ENCODE peak calls at places on chromosomes 12 and 14, in eight cellular contexts. One of them, this sample, is unnamed.

GRCh38 chr12:26245175-26245942 is 50.0 kb downstream of the SSPN start:
- DNase-seq in CD8-positive, alpha-beta T cell: no peak
- DNase-seq in AG04450: no peak
- DNase-seq in A549: no peak
- DNase-seq in gastrocnemius medialis: no peak
- DNase-seq in prostate gland: no peak
- DNase-seq in spleen: no peak
- DNase-seq in upper lobe of right lung: no peak
- DNase-seq in this sample: no peak

GRCh38 chr12:71455028-71455737 is 15.6 kb downstream of the LGR5 start:
- DNase-seq in CD8-positive, alpha-beta T cell: no peak
- DNase-seq in AG04450: no peak
- DNase-seq in A549: no peak
- DNase-seq in gastrocnemius medialis: no peak
- DNase-seq in prostate gland: no peak
- DNase-seq in spleen: no peak
- DNase-seq in upper lobe of right lung: no peak
- DNase-seq in this sample: no peak

GRCh38 chr12:94994312-94994711 is 9.2 kb downstream of the NDUFA12 start:
- DNase-seq in CD8-positive, alpha-beta T cell: no peak
- DNase-seq in AG04450: no peak
- DNase-seq in A549: peak; percentile 46
- DNase-seq in gastrocnemius medialis: no peak
- DNase-seq in prostate gland: no peak
- DNase-seq in spleen: no peak
- DNase-seq in upper lobe of right lung: no peak
- DNase-seq in this sample: peak; percentile 71

GRCh38 chr12:127340381-127340780 is 926.6 kb upstream of the TMEM132C start:
- DNase-seq in CD8-positive, alpha-beta T cell: no peak
- DNase-seq in AG04450: no peak
- DNase-seq in A549: no peak
- DNase-seq in gastrocnemius medialis: no peak
- DNase-seq in prostate gland: no peak
- DNase-seq in spleen: no peak
- DNase-seq in upper lobe of right lung: no peak
- DNase-seq in this sample: no peak

GRCh38 chr12:52120951-52121847 is 41.7 kb downstream of the SMIM41 start:
- DNase-seq in CD8-positive, alpha-beta T cell: no peak
- DNase-seq in AG04450: no peak
- DNase-seq in A549: no peak
- DNase-seq in gastrocnemius medialis: no peak
- DNase-seq in prostate gland: no peak
- DNase-seq in spleen: peak; percentile 64
- DNase-seq in upper lobe of right lung: no peak
- DNase-seq in this sample: no peak

GRCh38 chr12:34600592-34601462 is 578.5 kb downstream of the ALG10 start:
- DNase-seq in CD8-positive, alpha-beta T cell: no peak
- DNase-seq in AG04450: no peak
- DNase-seq in A549: no peak
- DNase-seq in gastrocnemius medialis: peak; percentile 2
- DNase-seq in prostate gland: no peak
- DNase-seq in spleen: peak; percentile 21
- DNase-seq in upper lobe of right lung: peak; percentile 56
- DNase-seq in this sample: no peak

GRCh38 chr12:46908236-46908935 is 82.6 kb upstream of the SLC38A4 start:
- DNase-seq in CD8-positive, alpha-beta T cell: no peak
- DNase-seq in AG04450: no peak
- DNase-seq in A549: no peak
- DNase-seq in gastrocnemius medialis: no peak
- DNase-seq in prostate gland: no peak
- DNase-seq in spleen: no peak
- DNase-seq in upper lobe of right lung: no peak
- DNase-seq in this sample: peak; percentile 99

GRCh38 chr14:75811862-75812505 is 150.9 kb downstream of the TTLL5 start:
- DNase-seq in CD8-positive, alpha-beta T cell: no peak
- DNase-seq in AG04450: no peak
- DNase-seq in A549: no peak
- DNase-seq in gastrocnemius medialis: no peak
- DNase-seq in prostate gland: no peak
- DNase-seq in spleen: no peak
- DNase-seq in upper lobe of right lung: no peak
- DNase-seq in this sample: no peak

GRCh38 chr12:113649256-113649830 is 177.7 kb upstream of the LHX5 start:
- DNase-seq in CD8-positive, alpha-beta T cell: no peak
- DNase-seq in AG04450: no peak
- DNase-seq in A549: no peak
- DNase-seq in gastrocnemius medialis: no peak
- DNase-seq in prostate gland: no peak
- DNase-seq in spleen: no peak
- DNase-seq in upper lobe of right lung: no peak
- DNase-seq in this sample: no peak

GRCh38 chr14:58663494-58664111 is 25.8 kb downstream of the DACT1 start:
- DNase-seq in CD8-positive, alpha-beta T cell: no peak
- DNase-seq in AG04450: peak; percentile 65
- DNase-seq in A549: no peak
- DNase-seq in gastrocnemius medialis: no peak
- DNase-seq in prostate gland: no peak
- DNase-seq in spleen: no peak
- DNase-seq in upper lobe of right lung: no peak
- DNase-seq in this sample: no peak

GRCh38 chr14:61876362-61877049 is 114.3 kb downstream of the SNAPC1 start:
- DNase-seq in CD8-positive, alpha-beta T cell: no peak
- DNase-seq in AG04450: no peak
- DNase-seq in A549: no peak
- DNase-seq in gastrocnemius medialis: no peak
- DNase-seq in prostate gland: no peak
- DNase-seq in spleen: no peak
- DNase-seq in upper lobe of right lung: no peak
- DNase-seq in this sample: no peak

DNA sequence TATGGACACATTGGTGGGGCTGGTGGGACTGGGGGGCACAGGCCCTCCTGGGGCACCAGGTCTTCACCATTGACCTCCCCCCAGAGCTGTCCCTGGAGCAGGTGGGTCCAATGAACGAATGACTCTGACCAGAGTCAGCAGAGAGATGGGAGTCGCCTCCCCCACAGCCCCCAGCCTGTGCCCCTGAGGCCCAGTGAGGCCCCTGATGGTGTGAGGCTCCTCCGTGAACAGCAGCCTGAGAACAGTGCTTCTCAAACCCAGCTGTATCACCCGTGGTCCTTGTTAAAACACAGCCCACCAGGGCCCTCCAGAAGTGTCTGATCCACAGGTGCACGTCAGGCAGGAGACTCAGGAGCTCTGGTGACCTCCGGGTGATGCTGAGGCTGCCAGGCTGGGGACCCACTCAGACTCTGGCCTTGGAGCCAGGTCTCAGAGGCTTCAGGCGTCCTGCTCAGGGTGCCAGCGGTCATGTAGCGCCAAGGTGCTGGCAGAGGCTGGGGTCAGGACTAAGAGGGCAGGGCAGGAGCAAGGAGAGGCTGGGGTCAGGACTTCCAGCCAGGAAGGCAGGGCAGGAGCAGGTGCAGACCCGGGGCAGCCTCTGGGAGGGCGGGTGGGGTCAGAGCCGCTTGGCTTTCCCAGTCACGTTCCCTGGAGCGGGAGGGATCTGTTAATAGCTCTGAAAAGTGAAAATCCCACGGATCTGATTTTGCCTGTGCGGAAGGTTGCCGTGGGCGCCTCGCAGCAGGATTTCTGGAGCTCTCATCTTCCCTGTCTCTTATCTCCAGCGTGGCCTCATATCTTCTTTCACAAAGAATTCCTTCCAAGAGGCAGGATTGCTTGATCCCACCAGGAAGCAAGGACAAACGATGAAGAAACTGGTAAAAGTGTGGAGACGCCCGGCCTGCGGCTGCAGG is 35.0 kb downstream of the GALNT9 start:
- DNase-seq in CD8-positive, alpha-beta T cell: no peak
- DNase-seq in AG04450: no peak
- DNase-seq in A549: no peak
- DNase-seq in gastrocnemius medialis: no peak
- DNase-seq in prostate gland: no peak
- DNase-seq in spleen: peak; percentile 48
- DNase-seq in upper lobe of right lung: no peak
- DNase-seq in this sample: no peak
- H3K9me3 ChIP-seq in CD8-positive, alpha-beta T cell: no peaks in the 10 kb centered on the region
- H3K9me3 ChIP-seq in AG04450: peaks cover 69% of the 10 kb centered on the region
- H3K9me3 ChIP-seq in A549: peaks cover 4% of the 10 kb centered on the region
- H3K9me3 ChIP-seq in gastrocnemius medialis: no peaks in the 10 kb centered on the region
- H3K9me3 ChIP-seq in prostate gland: no peaks in the 10 kb centered on the region
- H3K9me3 ChIP-seq in spleen: no peaks in the 10 kb centered on the region
- H3K9me3 ChIP-seq in upper lobe of right lung: no peaks in the 10 kb centered on the region
- H3K9me3 ChIP-seq in this sample: no peaks in the 10 kb centered on the region

GRCh38 chr14:104133496-104133895 is 4.9 kb upstream of the KIF26A start:
- DNase-seq in CD8-positive, alpha-beta T cell: no peak
- DNase-seq in AG04450: no peak
- DNase-seq in A549: no peak
- DNase-seq in gastrocnemius medialis: no peak
- DNase-seq in prostate gland: no peak
- DNase-seq in spleen: peak; percentile 59
- DNase-seq in upper lobe of right lung: peak; percentile 53
- DNase-seq in this sample: no peak

GRCh38 chr14:104132981-104133380 is 5.4 kb upstream of the KIF26A start:
- DNase-seq in CD8-positive, alpha-beta T cell: no peak
- DNase-seq in AG04450: no peak
- DNase-seq in A549: no peak
- DNase-seq in gastrocnemius medialis: no peak
- DNase-seq in prostate gland: no peak
- DNase-seq in spleen: peak; percentile 53
- DNase-seq in upper lobe of right lung: peak; percentile 43
- DNase-seq in this sample: no peak

GRCh38 chr14:104135904-104136471 is 2.4 kb upstream of the KIF26A start:
- DNase-seq in CD8-positive, alpha-beta T cell: no peak
- DNase-seq in AG04450: no peak
- DNase-seq in A549: no peak
- DNase-seq in gastrocnemius medialis: no peak
- DNase-seq in prostate gland: no peak
- DNase-seq in spleen: peak; percentile 51
- DNase-seq in upper lobe of right lung: peak; percentile 66
- DNase-seq in this sample: no peak

GRCh38 chr14:104135121-104135903 is 3.1 kb upstream of the KIF26A start:
- DNase-seq in CD8-positive, alpha-beta T cell: no peak
- DNase-seq in AG04450: no peak
- DNase-seq in A549: peak; percentile 72
- DNase-seq in gastrocnemius medialis: no peak
- DNase-seq in prostate gland: no peak
- DNase-seq in spleen: peak; percentile 72
- DNase-seq in upper lobe of right lung: peak; percentile 65
- DNase-seq in this sample: no peak

DNA sequence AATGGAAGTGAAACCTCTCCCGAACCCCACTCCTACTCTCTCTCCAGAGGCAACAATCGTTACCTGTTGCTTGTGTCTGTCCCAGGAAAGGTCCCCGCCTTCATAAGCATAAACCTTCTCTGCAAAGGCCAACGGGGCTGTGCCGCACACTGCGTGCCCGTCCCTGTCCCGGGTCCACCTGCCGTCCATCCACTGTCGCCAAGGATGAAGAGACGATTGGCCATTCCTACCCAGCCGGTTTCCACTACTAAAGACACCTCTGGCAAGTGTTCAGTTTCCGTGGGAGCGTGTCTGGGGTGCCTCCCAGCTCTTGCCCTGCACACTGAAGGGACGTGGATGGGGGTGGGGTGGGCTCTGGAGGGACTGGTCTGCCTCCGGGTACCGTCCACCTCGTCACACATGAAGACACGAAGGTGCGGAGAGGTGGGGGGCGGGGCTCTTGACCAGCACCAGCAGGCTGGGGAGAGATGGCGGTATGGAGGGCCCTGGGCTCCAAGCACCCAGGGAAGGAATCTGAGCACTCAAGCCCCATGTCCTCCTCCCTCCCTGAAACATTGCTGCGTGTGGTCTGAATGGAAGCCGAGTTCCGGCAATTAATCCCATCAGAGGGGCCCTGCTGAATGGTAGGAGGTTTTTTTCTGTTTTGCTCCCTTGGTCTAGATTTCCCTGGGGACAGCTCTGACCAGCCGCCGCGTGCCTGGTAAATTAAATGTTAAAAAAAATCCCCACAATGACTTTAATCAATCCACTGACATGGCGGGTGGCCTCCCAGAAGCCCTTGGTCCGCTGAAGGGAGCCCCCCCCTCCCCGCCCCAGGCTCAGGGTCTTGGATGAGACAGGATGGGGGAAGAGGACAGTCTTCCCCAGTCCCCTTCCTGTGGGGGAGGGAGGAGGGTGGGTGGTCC is 4.1 kb upstream of the KIF26A start:
- DNase-seq in CD8-positive, alpha-beta T cell: no peak
- DNase-seq in AG04450: no peak
- DNase-seq in A549: no peak
- DNase-seq in gastrocnemius medialis: no peak
- DNase-seq in prostate gland: no peak
- DNase-seq in spleen: peak; percentile 66
- DNase-seq in upper lobe of right lung: peak; percentile 59
- DNase-seq in this sample: no peak
- H3K4me3 ChIP-seq in CD8-positive, alpha-beta T cell: no peak overlapping the region
- H3K4me3 ChIP-seq in AG04450: no peak overlapping the region
- H3K4me3 ChIP-seq in A549: no peak overlapping the region
- H3K4me3 ChIP-seq in gastrocnemius medialis: no peak overlapping the region
- H3K4me3 ChIP-seq in prostate gland: no peak overlapping the region
- H3K4me3 ChIP-seq in spleen: no peak overlapping the region
- H3K4me3 ChIP-seq in upper lobe of right lung: no peak overlapping the region
- H3K4me3 ChIP-seq in this sample: no peak overlapping the region

GRCh38 chr14:89425931-89426330 is 8.9 kb upstream of the FOXN3 start:
- DNase-seq in CD8-positive, alpha-beta T cell: peak; percentile 8
- DNase-seq in AG04450: peak; percentile 92
- DNase-seq in A549: no peak
- DNase-seq in gastrocnemius medialis: peak; percentile 64
- DNase-seq in prostate gland: no peak
- DNase-seq in spleen: no peak
- DNase-seq in upper lobe of right lung: no peak
- DNase-seq in this sample: peak; percentile 98
- H3K27ac ChIP-seq in CD8-positive, alpha-beta T cell: no peak overlapping the region
- H3K27ac ChIP-seq in AG04450: no peak overlapping the region
- H3K27ac ChIP-seq in A549: no peak overlapping the region
- H3K27ac ChIP-seq in gastrocnemius medialis: peak overlapping the region; percentile 71
- H3K27ac ChIP-seq in prostate gland: no peak overlapping the region
- H3K27ac ChIP-seq in spleen: no peak overlapping the region
- H3K27ac ChIP-seq in upper lobe of right lung: no peak overlapping the region
- H3K27ac ChIP-seq in this sample: peak overlapping the region; percentile 97

DNA sequence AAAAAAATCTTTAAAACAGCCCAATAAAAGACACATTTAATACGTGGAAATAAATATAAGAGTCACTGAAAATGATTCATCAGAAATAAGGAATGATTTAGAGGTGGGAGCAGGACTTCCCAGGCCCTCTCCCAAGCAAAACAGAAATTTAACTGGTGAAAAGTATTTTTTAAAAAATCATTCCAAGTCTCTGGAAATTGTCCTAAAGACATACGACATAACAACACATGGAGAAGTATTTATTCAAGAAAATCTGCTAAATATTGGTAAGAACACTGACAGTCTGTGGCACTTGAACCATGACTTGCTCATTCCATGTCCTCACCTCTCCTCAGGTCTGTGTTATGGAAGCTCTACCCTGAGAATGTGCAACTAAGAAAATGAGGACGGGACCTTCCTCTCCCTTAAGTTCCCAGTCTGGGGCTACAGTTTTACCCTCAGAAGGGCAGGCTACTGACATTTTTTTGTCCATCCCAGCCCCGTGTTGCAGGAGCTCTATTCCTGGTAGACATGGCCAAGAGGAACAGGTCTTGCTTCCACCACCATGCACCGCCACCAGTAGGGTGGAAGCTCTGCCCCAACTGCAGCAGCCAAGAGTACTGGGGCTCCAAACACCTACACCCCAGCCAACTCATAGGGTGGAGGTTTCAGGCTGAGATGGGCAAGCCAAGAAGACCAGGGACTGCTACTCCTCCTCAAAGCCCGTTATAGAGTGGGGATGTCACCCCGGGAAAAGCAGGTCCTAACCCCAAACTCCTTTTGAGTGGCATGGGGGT is 193.0 kb downstream of the CRADD start:
- DNase-seq in CD8-positive, alpha-beta T cell: no peak
- DNase-seq in AG04450: no peak
- DNase-seq in A549: no peak
- DNase-seq in gastrocnemius medialis: no peak
- DNase-seq in prostate gland: no peak
- DNase-seq in spleen: no peak
- DNase-seq in upper lobe of right lung: no peak
- DNase-seq in this sample: no peak
- H3K9me3 ChIP-seq in CD8-positive, alpha-beta T cell: peaks cover 13% of the 10 kb centered on the region
- H3K9me3 ChIP-seq in AG04450: peaks cover 2% of the 10 kb centered on the region
- H3K9me3 ChIP-seq in A549: peaks cover 60% of the 10 kb centered on the region
- H3K9me3 ChIP-seq in gastrocnemius medialis: no peaks in the 10 kb centered on the region
- H3K9me3 ChIP-seq in prostate gland: no peaks in the 10 kb centered on the region
- H3K9me3 ChIP-seq in spleen: peaks cover 56% of the 10 kb centered on the region
- H3K9me3 ChIP-seq in upper lobe of right lung: peaks cover 23% of the 10 kb centered on the region
- H3K9me3 ChIP-seq in this sample: peaks cover 10% of the 10 kb centered on the region